ENCODE peak calls at places on chromosome 15, in eight cellular contexts. S is heart left ventricle, I is AG09309, T is GF-D8, U is iris pigment epithelial cell, R is left colon, H is fibroblast of the aortic adventitia, F is HEK293T. J is an unnamed sample.

GRCh38 chr15:63351170-63351569 is 30.5 kb downstream of the CA12 start:
- DNase-seq in S (no peak), I (no peak), T (no peak), U (no peak), R (peak; percentile 68), H (no peak), F (no peak), J (no peak)

GRCh38 chr15:56821721-56822425 is 88.6 kb upstream of the ZNF280D start:
- DNase-seq in S (peak; percentile 61), I (peak; percentile 35), T (no peak), U (peak; percentile 86), R (peak; percentile 57), H (peak; percentile 79), F (peak; percentile 53), J (peak; percentile 85)

GRCh38 chr15:79311901-79312553 is 1.1 kb downstream of the TMED3 start:
- DNase-seq in S (no peak), I (no peak), T (no peak), U (peak; percentile 8), R (peak; percentile 6), H (peak; percentile 7), F (peak; percentile 12), J (no peak)

GRCh38 chr15:39230205-39230916 is 350.5 kb upstream of the THBS1 start:
- DNase-seq in S (no peak), I (no peak), T (no peak), U (peak; percentile 48), R (no peak), H (no peak), F (no peak), J (peak; percentile 80)

GRCh38 chr15:62740141-62741004 is 302.2 kb upstream of the TPM1 start:
- DNase-seq in S (no peak), I (no peak), T (no peak), U (no peak), R (no peak), H (peak; percentile 34), F (no peak), J (peak; percentile 57)

GRCh38 chr15:101126618-101127502 is 125.0 kb downstream of the CHSY1 start:
- DNase-seq in S (no peak), I (no peak), T (no peak), U (peak; percentile 61), R (no peak), H (peak; percentile 77), F (no peak), J (peak; percentile 61)

GRCh38 chr15:33089878-33090757 is 104.4 kb downstream of the FMN1 start:
- DNase-seq in S (no peak), I (no peak), T (no peak), U (peak; percentile 91), R (peak; percentile 31), H (peak; percentile 57), F (no peak), J (peak; percentile 67)

GRCh38 chr15:74983725-74984231 is 11.6 kb upstream of the SCAMP5 start:
- DNase-seq in S (no peak), I (no peak), T (no peak), U (no peak), R (no peak), H (no peak), F (no peak), J (no peak)

GRCh38 chr15:71443538-71443937 is 328.3 kb downstream of the THSD4 start:
- DNase-seq in S (no peak), I (no peak), T (no peak), U (peak; percentile 51), R (peak; percentile 76), H (peak; percentile 72), F (peak; percentile 47), J (peak; percentile 66)

GRCh38 chr15:66935688-66936087 is 129.7 kb upstream of the SMAD3 start:
- DNase-seq in S (no peak), I (no peak), T (no peak), U (no peak), R (no peak), H (no peak), F (no peak), J (no peak)

GRCh38 chr15:74384566-74385441 is 17.4 kb upstream of the CYP11A1 start:
- DNase-seq in S (no peak), I (no peak), T (no peak), U (peak; percentile 36), R (no peak), H (peak; percentile 40), F (no peak), J (no peak)

GRCh38 chr15:93520206-93520605 is 431.2 kb upstream of the RGMA start:
- DNase-seq in S (no peak), I (no peak), T (no peak), U (no peak), R (no peak), H (no peak), F (no peak), J (no peak)

GRCh38 chr15:29433507-29433906 is 163.9 kb upstream of the NSMCE3 start:
- DNase-seq in S (no peak), I (no peak), T (no peak), U (no peak), R (no peak), H (no peak), F (no peak), J (no peak)

GRCh38 chr15:90249123-90249863 is at the start of gene TTLL13:
- DNase-seq in S (peak; percentile 94), I (no peak), T (no peak), U (peak; percentile 81), R (peak; percentile 99), H (peak; percentile 73), F (peak; percentile 96), J (peak; percentile 86)

GRCh38 chr15:41671656-41672636 is 11.7 kb downstream of the MGA start:
- DNase-seq in S (no peak), I (no peak), T (no peak), U (no peak), R (no peak), H (no peak), F (no peak), J (no peak)

GRCh38 chr15:54575586-54575985 is 597.3 kb downstream of the UNC13C start:
- DNase-seq in S (no peak), I (no peak), T (no peak), U (no peak), R (no peak), H (no peak), F (no peak), J (no peak)

GRCh38 chr15:45091161-45091560 is 22.8 kb downstream of the DUOX2 start:
- DNase-seq in S (no peak), I (peak; percentile 17), T (no peak), U (peak; percentile 78), R (no peak), H (peak; percentile 46), F (no peak), J (peak; percentile 63)

GRCh38 chr15:90583471-90584252 is 53.9 kb downstream of the CRTC3 start:
- DNase-seq in S (no peak), I (no peak), T (no peak), U (no peak), R (no peak), H (no peak), F (no peak), J (no peak)

GRCh38 chr15:70320077-70320830 is 222.5 kb upstream of the TLE3 start:
- DNase-seq in S (no peak), I (no peak), T (peak; percentile 1), U (no peak), R (no peak), H (no peak), F (no peak), J (no peak)

GRCh38 chr15:67832031-67832551 is 6.8 kb downstream of the SKOR1 start:
- DNase-seq in S (no peak), I (no peak), T (peak; percentile 2), U (no peak), R (no peak), H (peak; percentile 39), F (no peak), J (peak; percentile 57)

GRCh38 chr15:89399070-89399389 is 64.4 kb upstream of the POLG start:
- DNase-seq in S (no peak), I (no peak), T (no peak), U (no peak), R (no peak), H (no peak), F (no peak), J (no peak)

GRCh38 chr15:75023194-75024101 is at the start of gene PPCDC:
- DNase-seq in S (peak; percentile 97), I (peak; percentile 73), T (peak; percentile 87), U (peak; percentile 93), R (peak; percentile 97), H (peak; percentile 95), F (peak; percentile 100), J (peak; percentile 96)

GRCh38 chr15:56856934-56857333 is 61.5 kb upstream of the TCF12 start:
- DNase-seq in S (no peak), I (no peak), T (no peak), U (no peak), R (no peak), H (no peak), F (no peak), J (no peak)

GRCh38 chr15:40565333-40566238 is 744 bp upstream of the CCDC32 start:
- DNase-seq in S (no peak), I (no peak), T (no peak), U (no peak), R (peak; percentile 39), H (no peak), F (no peak), J (no peak)

GRCh38 chr15:60590935-60591490 is 112.1 kb upstream of the ICE2 start:
- DNase-seq in S (peak; percentile 35), I (no peak), T (no peak), U (peak; percentile 59), R (peak; percentile 57), H (no peak), F (peak; percentile 13), J (peak; percentile 36)

GRCh38 chr15:26667222-26667988 is 105.5 kb downstream of the GABRB3 start:
- DNase-seq in S (no peak), I (no peak), T (no peak), U (no peak), R (no peak), H (no peak), F (no peak), J (no peak)

GRCh38 chr15:101091080-101092017 is 160.5 kb downstream of the CHSY1 start:
- DNase-seq in S (peak; percentile 79), I (peak; percentile 55), T (no peak), U (peak; percentile 70), R (no peak), H (peak; percentile 70), F (no peak), J (peak; percentile 94)

GRCh38 chr15:24861014-24861690 is 93.6 kb upstream of the SNRPN start:
- DNase-seq in S (no peak), I (no peak), T (no peak), U (no peak), R (no peak), H (no peak), F (no peak), J (no peak)

GRCh38 chr15:42118650-42119531 is 24.5 kb upstream of the PLA2G4D start:
- DNase-seq in S (no peak), I (no peak), T (no peak), U (no peak), R (peak; percentile 41), H (no peak), F (no peak), J (no peak)

GRCh38 chr15:85642693-85643058 is 152.0 kb downstream of the KLHL25 start:
- DNase-seq in S (peak; percentile 82), I (no peak), T (no peak), U (no peak), R (no peak), H (peak; percentile 95), F (no peak), J (peak; percentile 86)

J was measured in fibroblast of pulmonary artery.